ENCODE peak calls at places on chromosomes 3 and 15, in ten cellular contexts. One of them, this sample, is unnamed.

GRCh38 chr3:115788921-115789470 is 165.7 kb downstream of the GAP43 start:
- DNase-seq in stimulated activated CD4-positive, alpha-beta T cell treated with anti-CD3 and anti-CD28 coated beads, TNF-alpha, amount 100 ng/mL, for 4 hours: no peak
- DNase-seq in left cardiac atrium: no peak
- DNase-seq in NCI-H2081: no peak
- DNase-seq in CD4-positive, CD25-positive, alpha-beta regulatory T cell: no peak
- DNase-seq in nucleus accumbens: no peak
- DNase-seq in MM.1S: no peak
- DNase-seq in caudate nucleus: no peak
- DNase-seq in stimulated activated naive B cell treated with anti-CD40 and anti-IgM and Interleukin-4, amounts not matched to agents 10 μg/mL and 1 μg/mL and 100 μg/mL, for 72 hours: no peak
- DNase-seq in mucosa of gallbladder: no peak
- DNase-seq in this sample: no peak

GRCh38 chr3:170740285-170740684 is 129.7 kb downstream of the RPL22L1 start:
- DNase-seq in NCI-H2081: no peak
- DNase-seq in mucosa of gallbladder: no peak
- DNase-seq in stimulated activated naive B cell treated with anti-CD40 and anti-IgM and Interleukin-4, amounts not matched to agents 10 μg/mL and 1 μg/mL and 100 μg/mL, for 72 hours: no peak
- DNase-seq in MM.1S: no peak
- DNase-seq in CD4-positive, CD25-positive, alpha-beta regulatory T cell: no peak
- DNase-seq in left cardiac atrium: no peak
- DNase-seq in caudate nucleus: no peak
- DNase-seq in nucleus accumbens: no peak
- DNase-seq in stimulated activated CD4-positive, alpha-beta T cell treated with anti-CD3 and anti-CD28 coated beads, TNF-alpha, amount 100 ng/mL, for 4 hours: no peak
- DNase-seq in this sample: no peak

GRCh38 chr3:141421639-141422319 is 53.5 kb downstream of the ZBTB38 start:
- DNase-seq in MM.1S: no peak
- DNase-seq in stimulated activated CD4-positive, alpha-beta T cell treated with anti-CD3 and anti-CD28 coated beads, TNF-alpha, amount 100 ng/mL, for 4 hours: no peak
- DNase-seq in stimulated activated naive B cell treated with anti-CD40 and anti-IgM and Interleukin-4, amounts not matched to agents 10 μg/mL and 1 μg/mL and 100 μg/mL, for 72 hours: no peak
- DNase-seq in caudate nucleus: no peak
- DNase-seq in nucleus accumbens: no peak
- DNase-seq in mucosa of gallbladder: no peak
- DNase-seq in NCI-H2081: no peak
- DNase-seq in left cardiac atrium: no peak
- DNase-seq in CD4-positive, CD25-positive, alpha-beta regulatory T cell: no peak
- DNase-seq in this sample: no peak

GRCh38 chr3:59482684-59483083 is 432.9 kb upstream of the CFAP20DC start:
- DNase-seq in NCI-H2081: no peak
- DNase-seq in stimulated activated naive B cell treated with anti-CD40 and anti-IgM and Interleukin-4, amounts not matched to agents 10 μg/mL and 1 μg/mL and 100 μg/mL, for 72 hours: no peak
- DNase-seq in caudate nucleus: no peak
- DNase-seq in left cardiac atrium: no peak
- DNase-seq in mucosa of gallbladder: peak; percentile 10
- DNase-seq in CD4-positive, CD25-positive, alpha-beta regulatory T cell: no peak
- DNase-seq in stimulated activated CD4-positive, alpha-beta T cell treated with anti-CD3 and anti-CD28 coated beads, TNF-alpha, amount 100 ng/mL, for 4 hours: no peak
- DNase-seq in MM.1S: no peak
- DNase-seq in nucleus accumbens: no peak
- DNase-seq in this sample: no peak

GRCh38 chr3:101976473-101976872 is 127.2 kb downstream of the NFKBIZ start:
- DNase-seq in stimulated activated naive B cell treated with anti-CD40 and anti-IgM and Interleukin-4, amounts not matched to agents 10 μg/mL and 1 μg/mL and 100 μg/mL, for 72 hours: peak; percentile 24
- DNase-seq in NCI-H2081: no peak
- DNase-seq in mucosa of gallbladder: no peak
- DNase-seq in caudate nucleus: no peak
- DNase-seq in nucleus accumbens: no peak
- DNase-seq in CD4-positive, CD25-positive, alpha-beta regulatory T cell: no peak
- DNase-seq in stimulated activated CD4-positive, alpha-beta T cell treated with anti-CD3 and anti-CD28 coated beads, TNF-alpha, amount 100 ng/mL, for 4 hours: no peak
- DNase-seq in MM.1S: peak; percentile 27
- DNase-seq in left cardiac atrium: no peak
- DNase-seq in this sample: no peak

GRCh38 chr3:11592460-11593298 is 51.0 kb downstream of the VGLL4 start:
- DNase-seq in left cardiac atrium: no peak
- DNase-seq in MM.1S: no peak
- DNase-seq in stimulated activated naive B cell treated with anti-CD40 and anti-IgM and Interleukin-4, amounts not matched to agents 10 μg/mL and 1 μg/mL and 100 μg/mL, for 72 hours: no peak
- DNase-seq in caudate nucleus: no peak
- DNase-seq in stimulated activated CD4-positive, alpha-beta T cell treated with anti-CD3 and anti-CD28 coated beads, TNF-alpha, amount 100 ng/mL, for 4 hours: no peak
- DNase-seq in CD4-positive, CD25-positive, alpha-beta regulatory T cell: no peak
- DNase-seq in mucosa of gallbladder: no peak
- DNase-seq in nucleus accumbens: no peak
- DNase-seq in NCI-H2081: no peak
- DNase-seq in this sample: no peak

GRCh38 chr15:44468713-44469385 is 41.4 kb downstream of the CTDSPL2 start:
- DNase-seq in mucosa of gallbladder: no peak
- DNase-seq in caudate nucleus: no peak
- DNase-seq in NCI-H2081: no peak
- DNase-seq in CD4-positive, CD25-positive, alpha-beta regulatory T cell: no peak
- DNase-seq in nucleus accumbens: no peak
- DNase-seq in left cardiac atrium: no peak
- DNase-seq in MM.1S: no peak
- DNase-seq in stimulated activated CD4-positive, alpha-beta T cell treated with anti-CD3 and anti-CD28 coated beads, TNF-alpha, amount 100 ng/mL, for 4 hours: no peak
- DNase-seq in stimulated activated naive B cell treated with anti-CD40 and anti-IgM and Interleukin-4, amounts not matched to agents 10 μg/mL and 1 μg/mL and 100 μg/mL, for 72 hours: no peak
- DNase-seq in this sample: no peak

GRCh38 chr15:85622432-85622831 is 172.3 kb downstream of the KLHL25 start:
- DNase-seq in MM.1S: no peak
- DNase-seq in stimulated activated naive B cell treated with anti-CD40 and anti-IgM and Interleukin-4, amounts not matched to agents 10 μg/mL and 1 μg/mL and 100 μg/mL, for 72 hours: no peak
- DNase-seq in left cardiac atrium: no peak
- DNase-seq in NCI-H2081: no peak
- DNase-seq in CD4-positive, CD25-positive, alpha-beta regulatory T cell: no peak
- DNase-seq in caudate nucleus: no peak
- DNase-seq in mucosa of gallbladder: no peak
- DNase-seq in nucleus accumbens: no peak
- DNase-seq in stimulated activated CD4-positive, alpha-beta T cell treated with anti-CD3 and anti-CD28 coated beads, TNF-alpha, amount 100 ng/mL, for 4 hours: no peak
- DNase-seq in this sample: no peak

This sample was measured in amygdala.